ENCODE peak calls at places on chromosomes 12 and 14, in four cellular contexts. R, S, A and K are unnamed samples.

GRCh38 chr12:113302466-113302865 is 32.4 kb downstream of the SLC8B1 start:
- DNase-seq in R (no peak), S (no peak), A (no peak), K (no peak)

GRCh38 chr12:1559729-1560128 is 34.7 kb downstream of the FBXL14 start:
- DNase-seq in R (no peak), S (no peak), A (no peak), K (no peak)

GRCh38 chr14:61477845-61478438 is 156.6 kb downstream of the PRKCH start:
- DNase-seq in R (peak), S (no peak), A (peak), K (no peak)

GRCh38 chr14:61280526-61281185 is 482 bp downstream of the TMEM30B start:
- DNase-seq in R (no peak), S (peak), A (peak), K (no peak)

GRCh38 chr14:22319526-22320352 is 269.3 kb downstream of the DAD1 start:
- DNase-seq in R (peak), S (peak), A (peak), K (no peak)

GRCh38 chr12:52720487-52720886 is 17.2 kb upstream of the KRT77 start:
- DNase-seq in R (no peak), S (no peak), A (no peak), K (no peak)

GRCh38 chr12:12661086-12661485 is 34.9 kb downstream of the GPR19 start:
- DNase-seq in R (peak), S (peak), A (no peak), K (no peak)

GRCh38 chr12:111529424-111530368 is 69.4 kb downstream of the ATXN2 start:
- DNase-seq in R (peak), S (peak), A (peak), K (peak)

GRCh38 chr12:40013292-40013691 is 92.6 kb downstream of the SLC2A13 start:
- DNase-seq in R (no peak), S (no peak), A (no peak), K (no peak)

GRCh38 chr14:106044515-106044914 is 518.1 kb downstream of the TMEM121 start:
- DNase-seq in R (no peak), S (no peak), A (no peak), K (no peak)

GRCh38 chr12:2286461-2287131 is 233.8 kb downstream of the CACNA1C start:
- DNase-seq in R (no peak), S (no peak), A (no peak), K (no peak)

GRCh38 chr14:103684871-103685270 is 30.4 kb downstream of the XRCC3 start:
- DNase-seq in R (no peak), S (no peak), A (no peak), K (no peak)

GRCh38 chr14:68501621-68502052 is 291.2 kb downstream of the ZFP36L1 start:
- DNase-seq in R (no peak), S (no peak), A (no peak), K (no peak)

GRCh38 chr12:11545438-11546330 is 103.8 kb upstream of the ETV6 start:
- DNase-seq in R (no peak), S (no peak), A (no peak), K (no peak)

GRCh38 chr14:75822522-75823288 is 159.1 kb downstream of the TGFB3 start:
- DNase-seq in R (peak), S (peak), A (no peak), K (no peak)

GRCh38 chr14:38207830-38208815 is at the start of gene SSTR1:
- DNase-seq in R (no peak), S (no peak), A (no peak), K (no peak)

GRCh38 chr12:83039413-83039812 is 352.7 kb downstream of the TMTC2 start:
- DNase-seq in R (no peak), S (no peak), A (no peak), K (no peak)

GRCh38 chr12:118307069-118307954 is 65.4 kb downstream of the TAOK3 start:
- DNase-seq in R (peak), S (peak), A (no peak), K (no peak)

GRCh38 chr14:50318031-50318626 is 6.0 kb downstream of the DMAC2L start:
- DNase-seq in R (peak), S (peak), A (no peak), K (no peak)

GRCh38 chr14:56552615-56553014 is 27.0 kb upstream of the TMEM260 start:
- DNase-seq in R (no peak), S (no peak), A (no peak), K (no peak)

GRCh38 chr12:104714369-104714768 is 243.7 kb downstream of the SLC41A2 start:
- DNase-seq in R (no peak), S (no peak), A (no peak), K (no peak)

GRCh38 chr12:24415934-24416333 is 466.5 kb upstream of the SOX5 start:
- DNase-seq in R (no peak), S (no peak), A (no peak), K (no peak)

GRCh38 chr12:48969847-48970701 is 1.5 kb downstream of the WNT10B start:
- DNase-seq in R (no peak), S (no peak), A (no peak), K (no peak)

GRCh38 chr12:109716512-109717389 is 3.1 kb downstream of the FAM222A start:
- DNase-seq in R (peak), S (no peak), A (peak), K (no peak)

GRCh38 chr14:102279282-102279681 is 25.7 kb downstream of the MOK start:
- DNase-seq in R (no peak), S (no peak), A (no peak), K (no peak)

GRCh38 chr12:52913424-52913821 is 8.5 kb upstream of the KRT8 start:
- DNase-seq in R (no peak), S (no peak), A (no peak), K (no peak)

GRCh38 chr12:52014567-52015392 is 8.0 kb downstream of the TAMALIN start:
- DNase-seq in R (no peak), S (no peak), A (no peak), K (no peak)

GRCh38 chr12:104703372-104703771 is 246.6 kb downstream of the CHST11 start:
- DNase-seq in R (no peak), S (no peak), A (no peak), K (no peak)

GRCh38 chr12:64608901-64609542 is 1.3 kb upstream of the RASSF3 start:
- DNase-seq in R (peak), S (peak), A (no peak), K (no peak)

GRCh38 chr14:74014299-74014698 is 4.8 kb downstream of the ENTPD5 start:
- DNase-seq in R (peak), S (no peak), A (no peak), K (no peak)

GRCh38 chr12:124318336-124319020 is 23.6 kb downstream of the RFLNA start:
- DNase-seq in R (no peak), S (no peak), A (no peak), K (no peak)

GRCh38 chr12:113149361-113150150 is at the start of gene CFAP73:
- DNase-seq in R (peak), S (peak), A (peak), K (peak)

GRCh38 chr12:19014243-19014642 is 115.3 kb upstream of the PLEKHA5 start:
- DNase-seq in R (no peak), S (no peak), A (no peak), K (no peak)

GRCh38 chr12:46390881-46391280 is 18.3 kb upstream of the SLC38A2 start:
- DNase-seq in R (no peak), S (no peak), A (no peak), K (no peak)

GRCh38 chr12:25500651-25501050 is 52.4 kb downstream of the LMNTD1 start:
- DNase-seq in R (peak), S (peak), A (no peak), K (no peak)

GRCh38 chr12:127340381-127340780 is 926.6 kb upstream of the TMEM132C start:
- DNase-seq in R (no peak), S (no peak), A (no peak), K (no peak)

GRCh38 chr12:46664771-46665287 is 161.0 kb downstream of the SLC38A4 start:
- DNase-seq in R (peak), S (peak), A (no peak), K (no peak)

GRCh38 chr14:39015360-39015961 is 87.6 kb downstream of the SEC23A start:
- DNase-seq in R (peak), S (peak), A (no peak), K (no peak)

GRCh38 chr12:55068416-55069010 is 48.7 kb downstream of the NEUROD4 start:
- DNase-seq in R (peak), S (peak), A (no peak), K (peak)

GRCh38 chr14:72472845-72473244 is 421.1 kb downstream of the DPF3 start:
- DNase-seq in R (no peak), S (no peak), A (no peak), K (no peak)

GRCh38 chr12:97272471-97272870 is 190.1 kb upstream of the RMST start:
- DNase-seq in R (no peak), S (no peak), A (no peak), K (no peak)

GRCh38 chr12:97276621-97277020 is 186.0 kb upstream of the RMST start:
- DNase-seq in R (no peak), S (no peak), A (no peak), K (no peak)

GRCh38 chr12:97277030-97277429 is 185.6 kb upstream of the RMST start:
- DNase-seq in R (no peak), S (no peak), A (no peak), K (no peak)

GRCh38 chr12:97276198-97276580 is 186.4 kb upstream of the RMST start:
- DNase-seq in R (no peak), S (no peak), A (no peak), K (no peak)

DNA sequence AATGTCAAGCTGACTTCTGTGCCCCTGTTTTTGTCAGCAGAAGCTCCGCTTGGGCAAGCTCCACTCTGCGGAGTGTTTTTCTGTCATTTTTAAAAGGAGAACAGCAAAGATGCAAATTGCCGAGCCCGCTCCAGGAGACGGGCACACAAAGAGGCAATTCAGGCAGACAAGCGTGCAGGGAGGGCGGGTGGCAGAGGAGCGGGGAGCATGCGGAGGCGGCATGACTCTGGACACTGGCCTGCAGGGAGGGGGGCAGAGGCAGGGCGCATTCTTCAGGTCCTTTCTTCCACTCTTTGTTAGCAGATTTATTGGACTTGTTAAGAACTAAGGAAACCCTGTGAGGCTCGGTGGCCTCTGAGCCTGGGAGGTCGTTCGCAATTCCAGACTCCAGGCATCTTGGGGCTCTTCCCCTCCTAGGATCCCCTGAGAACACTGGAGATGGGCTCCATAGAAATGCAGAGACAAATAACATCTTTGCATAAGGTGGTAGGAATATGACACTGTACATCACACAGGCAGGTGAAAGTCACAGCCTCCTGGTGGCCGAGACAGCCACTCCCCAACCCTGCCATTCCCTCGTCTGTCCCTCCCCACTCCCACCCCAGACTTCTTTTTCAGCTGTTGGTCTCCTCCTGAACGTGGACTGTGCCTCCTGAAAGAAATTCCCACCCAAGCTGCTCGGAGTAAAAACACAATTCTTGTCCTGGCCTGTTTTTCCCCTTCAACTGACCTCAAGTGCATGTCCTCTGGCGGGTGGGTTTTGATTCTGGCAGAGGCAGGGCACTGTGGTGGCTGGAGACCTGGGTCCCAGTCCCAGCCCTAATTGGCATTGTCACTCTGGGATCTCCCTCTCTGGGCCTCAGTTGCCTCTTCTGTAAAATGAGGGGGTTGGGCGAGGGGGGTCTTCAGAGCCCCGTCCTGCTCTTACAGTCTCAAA is 187.1 kb upstream of the RMST start:
- DNase-seq in R (no peak), S (no peak), A (no peak), K (no peak)
- TF ChIP-seq CTCF in R (no peak), S (no peak), A (no peak), K (no peak)

GRCh38 chr12:128583453-128583852 is 240.3 kb downstream of the SLC15A4 start:
- DNase-seq in R (no peak), S (no peak), A (no peak), K (no peak)
- TF ChIP-seq CTCF in R (no peak), S (no peak), A (no peak), K (no peak)

DNA sequence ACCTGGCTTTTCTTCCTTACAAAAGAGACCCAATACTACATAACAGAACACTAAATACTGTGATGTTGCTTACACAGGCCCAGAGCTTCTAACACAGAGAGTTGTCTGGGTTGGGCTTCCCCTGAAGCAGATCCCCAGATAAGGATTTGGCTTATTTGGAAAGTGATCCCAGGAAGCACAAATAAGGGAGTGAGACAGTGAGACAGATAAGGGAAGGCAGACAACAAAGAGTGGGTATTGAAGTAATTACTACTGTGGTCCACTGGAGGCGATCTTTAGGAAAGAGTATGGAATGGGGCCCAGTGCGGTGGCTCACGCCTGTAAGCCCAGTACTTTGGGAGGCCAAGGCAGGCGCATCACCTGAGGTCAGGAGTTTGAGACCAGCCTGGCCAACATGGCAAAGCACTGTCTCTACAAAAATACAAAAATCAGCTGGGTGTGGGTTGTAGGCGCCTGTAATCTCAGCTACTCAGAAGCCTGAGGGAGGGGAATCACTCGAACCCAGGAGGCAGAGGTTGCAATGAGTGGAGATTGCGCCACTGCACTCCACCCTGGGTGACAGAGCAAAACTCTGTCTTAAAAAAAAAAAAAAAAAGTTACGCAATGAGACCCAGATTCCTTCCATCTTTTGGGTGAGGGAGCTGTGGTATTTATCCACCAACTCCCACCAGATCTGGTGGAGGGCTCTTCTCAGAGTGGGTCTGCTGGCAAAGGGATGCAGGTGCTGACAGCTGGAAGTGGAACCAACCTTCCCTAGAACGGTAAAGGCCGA is 10.2 kb upstream of the C12orf43 start:
- DNase-seq in R (no peak), S (no peak), A (no peak), K (no peak)
- TF ChIP-seq CTCF in R (no peak), S (no peak), A (no peak), K (peak)

GRCh38 chr12:115456946-115457689 is 773.1 kb upstream of the TBX3 start:
- DNase-seq in R (peak), S (peak), A (no peak), K (no peak)
- TF ChIP-seq CTCF in R (no peak), S (no peak), A (no peak), K (peak)

DNA sequence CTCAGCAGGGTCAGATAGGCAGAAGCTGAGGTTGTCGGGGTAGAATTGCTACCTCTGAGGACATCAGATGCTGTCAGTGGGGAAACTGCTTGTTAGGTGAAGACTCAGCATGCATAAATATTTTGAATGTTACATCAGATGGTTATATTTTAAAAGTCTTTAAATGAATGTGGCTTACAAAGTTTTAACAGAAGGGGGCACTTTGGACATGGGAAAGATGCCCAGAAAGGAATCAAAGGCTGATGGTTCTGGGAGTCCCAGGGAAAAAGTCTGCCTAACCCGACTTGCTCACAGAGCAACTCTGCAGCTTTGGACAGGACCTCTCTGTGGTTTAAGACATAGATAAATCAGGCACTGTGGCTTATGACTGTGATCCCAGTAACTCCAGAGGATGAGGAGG is 474.8 kb downstream of the ATP23 start:
- DNase-seq in R (peak), S (no peak), A (no peak), K (no peak)
- TF ChIP-seq CTCF in R (no peak), S (no peak), A (no peak), K (no peak)

DNA sequence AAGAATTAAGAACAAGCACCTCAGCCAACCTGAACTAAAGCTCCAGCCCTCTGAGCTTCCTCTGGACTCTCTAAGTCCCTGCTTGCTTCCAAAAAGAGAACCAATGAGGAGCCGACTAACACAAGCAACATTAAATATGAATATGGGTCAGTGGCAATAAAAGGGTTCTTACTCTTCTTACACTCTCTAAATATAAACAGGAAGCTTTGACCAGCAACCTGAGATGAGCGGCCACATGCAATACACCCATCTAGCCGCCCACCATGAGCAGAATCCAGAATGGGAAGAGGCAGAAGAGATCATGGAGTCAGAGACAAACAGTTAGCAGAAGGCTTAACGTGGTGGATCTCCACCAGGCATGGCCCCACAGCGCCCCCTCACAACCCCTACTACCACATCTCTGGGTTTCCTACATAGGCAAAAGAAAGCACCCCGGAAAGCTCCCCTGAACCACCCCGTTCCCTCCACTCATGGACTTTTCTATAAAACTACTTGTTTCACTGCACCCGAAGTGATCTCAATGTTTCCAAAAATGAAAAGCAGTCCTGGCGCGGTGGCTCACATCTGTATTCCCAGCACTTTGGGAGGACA is 59.4 kb downstream of the TTC7B start:
- DNase-seq in R (no peak), S (no peak), A (no peak), K (no peak)
- TF ChIP-seq CTCF in R (no peak), S (no peak), A (no peak), K (no peak)

GRCh38 chr12:70823182-70823976 is 97.2 kb downstream of the PTPRR start:
- DNase-seq in R (no peak), S (no peak), A (no peak), K (no peak)
- TF ChIP-seq CTCF in R (no peak), S (no peak), A (no peak), K (no peak)

DNA sequence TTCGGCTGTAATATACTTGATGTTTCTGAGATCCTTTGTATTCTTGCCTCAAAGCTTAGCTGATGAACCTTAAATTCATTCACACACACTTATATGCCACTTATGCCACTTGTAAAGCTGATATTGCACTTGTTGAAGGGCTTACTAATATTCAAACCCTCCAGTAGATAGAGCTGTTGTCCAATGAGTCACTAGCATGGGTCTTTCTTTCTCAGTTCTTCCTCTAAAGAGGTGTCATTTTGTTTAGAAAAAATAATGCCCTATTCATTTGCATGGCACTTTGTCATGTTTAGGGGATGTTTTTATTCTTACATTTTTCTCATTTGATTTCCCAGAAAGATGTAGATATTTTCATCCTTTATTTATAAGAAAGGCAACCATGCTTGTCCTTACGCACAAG is 56.4 kb downstream of the MON2 start:
- DNase-seq in R (peak), S (no peak), A (no peak), K (no peak)
- TF ChIP-seq CTCF in R (no peak), S (no peak), A (no peak), K (no peak)

GRCh38 chr12:20376984-20377383 is 8.6 kb downstream of the PDE3A start:
- DNase-seq in R (peak), S (no peak), A (no peak), K (no peak)
- TF ChIP-seq CTCF in R (peak), S (no peak), A (no peak), K (peak)